ENCODE peak calls at places on chromosomes 1 and 21, in five cellular contexts. One of them, this sample, is unnamed.

GRCh38 chr21:38440746-38441145 is 57.5 kb downstream of the ERG start:
- DNase-seq in ovary: no peak
- DNase-seq in spleen: no peak
- DNase-seq in left lung: no peak
- DNase-seq in neuronal stem cell: peak
- DNase-seq in this sample: peak

GRCh38 chr1:230114245-230114651 is 47.2 kb downstream of the GALNT2 start:
- DNase-seq in ovary: no peak
- DNase-seq in spleen: no peak
- DNase-seq in left lung: no peak
- DNase-seq in neuronal stem cell: no peak
- DNase-seq in this sample: peak

GRCh38 chr1:115114308-115114707 is 25.0 kb upstream of the TSPAN2 start:
- DNase-seq in ovary: no peak
- DNase-seq in spleen: no peak
- DNase-seq in left lung: no peak
- DNase-seq in neuronal stem cell: no peak
- DNase-seq in this sample: no peak

GRCh38 chr1:223486366-223486765 is 93.2 kb downstream of the CCDC185 start:
- DNase-seq in ovary: no peak
- DNase-seq in spleen: no peak
- DNase-seq in left lung: no peak
- DNase-seq in neuronal stem cell: no peak
- DNase-seq in this sample: no peak

GRCh38 chr1:58031416-58031815 is 515.1 kb downstream of the OMA1 start:
- DNase-seq in ovary: no peak
- DNase-seq in spleen: no peak
- DNase-seq in left lung: no peak
- DNase-seq in neuronal stem cell: no peak
- DNase-seq in this sample: no peak

GRCh38 chr1:910881-911721 is 12.6 kb upstream of the SAMD11 start:
- DNase-seq in ovary: peak
- DNase-seq in spleen: peak
- DNase-seq in left lung: peak
- DNase-seq in neuronal stem cell: no peak
- DNase-seq in this sample: no peak

GRCh38 chr1:193019442-193020026 is 39.6 kb downstream of the UCHL5 start:
- DNase-seq in ovary: no peak
- DNase-seq in spleen: no peak
- DNase-seq in left lung: no peak
- DNase-seq in neuronal stem cell: peak
- DNase-seq in this sample: peak

GRCh38 chr1:30809514-30810263 is 52.1 kb upstream of the LAPTM5 start:
- DNase-seq in ovary: no peak
- DNase-seq in spleen: no peak
- DNase-seq in left lung: no peak
- DNase-seq in neuronal stem cell: no peak
- DNase-seq in this sample: peak

GRCh38 chr1:30259631-30260030 is 463.8 kb downstream of the MATN1 start:
- DNase-seq in ovary: no peak
- DNase-seq in spleen: no peak
- DNase-seq in left lung: no peak
- DNase-seq in neuronal stem cell: no peak
- DNase-seq in this sample: no peak

GRCh38 chr1:53135735-53136114 is 6.7 kb downstream of the SLC1A7 start:
- DNase-seq in ovary: no peak
- DNase-seq in spleen: peak
- DNase-seq in left lung: no peak
- DNase-seq in neuronal stem cell: no peak
- DNase-seq in this sample: peak

GRCh38 chr1:152577168-152577567 is 3.1 kb downstream of the LCE3D start:
- DNase-seq in ovary: no peak
- DNase-seq in spleen: no peak
- DNase-seq in left lung: no peak
- DNase-seq in neuronal stem cell: no peak
- DNase-seq in this sample: no peak

GRCh38 chr1:216749219-216749618 is 26.0 kb upstream of the ESRRG start:
- DNase-seq in ovary: no peak
- DNase-seq in spleen: no peak
- DNase-seq in left lung: no peak
- DNase-seq in neuronal stem cell: no peak
- DNase-seq in this sample: no peak

GRCh38 chr1:156114919-156115513 is 505 bp downstream of the LMNA start:
- DNase-seq in ovary: peak
- DNase-seq in spleen: no peak
- DNase-seq in left lung: peak
- DNase-seq in neuronal stem cell: no peak
- DNase-seq in this sample: no peak

GRCh38 chr1:3607703-3608065 is 3.6 kb downstream of the MEGF6 start:
- DNase-seq in ovary: no peak
- DNase-seq in spleen: no peak
- DNase-seq in left lung: no peak
- DNase-seq in neuronal stem cell: no peak
- DNase-seq in this sample: no peak

GRCh38 chr1:2232255-2232915 is 4.3 kb downstream of the SKI start:
- DNase-seq in ovary: no peak
- DNase-seq in spleen: peak
- DNase-seq in left lung: peak
- DNase-seq in neuronal stem cell: no peak
- DNase-seq in this sample: no peak

GRCh38 chr1:206106328-206107167 is 10.6 kb downstream of the AVPR1B start:
- DNase-seq in ovary: peak
- DNase-seq in spleen: peak
- DNase-seq in left lung: peak
- DNase-seq in neuronal stem cell: peak
- DNase-seq in this sample: peak

GRCh38 chr1:3521426-3521825 is 67.0 kb downstream of the ARHGEF16 start:
- DNase-seq in ovary: no peak
- DNase-seq in spleen: no peak
- DNase-seq in left lung: no peak
- DNase-seq in neuronal stem cell: no peak
- DNase-seq in this sample: no peak

GRCh38 chr1:204495078-204495753 is 611 bp upstream of the PIK3C2B start:
- DNase-seq in ovary: no peak
- DNase-seq in spleen: no peak
- DNase-seq in left lung: no peak
- DNase-seq in neuronal stem cell: no peak
- DNase-seq in this sample: no peak

GRCh38 chr1:237580726-237581125 is 310.0 kb downstream of the ZP4 start:
- DNase-seq in ovary: no peak
- DNase-seq in spleen: no peak
- DNase-seq in left lung: no peak
- DNase-seq in neuronal stem cell: no peak
- DNase-seq in this sample: no peak

GRCh38 chr1:119885903-119886783 is 10.2 kb downstream of the ADAM30 start:
- DNase-seq in ovary: peak
- DNase-seq in spleen: peak
- DNase-seq in left lung: peak
- DNase-seq in neuronal stem cell: no peak
- DNase-seq in this sample: peak

GRCh38 chr1:180178511-180179161 is 24.0 kb downstream of the QSOX1 start:
- DNase-seq in ovary: peak
- DNase-seq in spleen: peak
- DNase-seq in left lung: no peak
- DNase-seq in neuronal stem cell: no peak
- DNase-seq in this sample: peak

GRCh38 chr1:14926818-14927555 is 226.6 kb upstream of the TMEM51 start:
- DNase-seq in ovary: no peak
- DNase-seq in spleen: no peak
- DNase-seq in left lung: no peak
- DNase-seq in neuronal stem cell: no peak
- DNase-seq in this sample: no peak

GRCh38 chr21:41507521-41508414 is at the start of gene TMPRSS2:
- DNase-seq in ovary: no peak
- DNase-seq in spleen: no peak
- DNase-seq in left lung: peak
- DNase-seq in neuronal stem cell: peak
- DNase-seq in this sample: no peak

GRCh38 chr1:238999944-239000343 is 386.4 kb upstream of the CHRM3 start:
- DNase-seq in ovary: no peak
- DNase-seq in spleen: no peak
- DNase-seq in left lung: no peak
- DNase-seq in neuronal stem cell: no peak
- DNase-seq in this sample: no peak

GRCh38 chr1:2452583-2453315 is 23.3 kb upstream of the PLCH2 start:
- DNase-seq in ovary: no peak
- DNase-seq in spleen: no peak
- DNase-seq in left lung: no peak
- DNase-seq in neuronal stem cell: no peak
- DNase-seq in this sample: no peak

GRCh38 chr1:3799976-3800685 is 3.8 kb upstream of the LRRC47 start:
- DNase-seq in ovary: no peak
- DNase-seq in spleen: peak
- DNase-seq in left lung: no peak
- DNase-seq in neuronal stem cell: no peak
- DNase-seq in this sample: no peak

GRCh38 chr1:19312782-19313635 is 883 bp downstream of the SLC66A1 start:
- DNase-seq in ovary: no peak
- DNase-seq in spleen: no peak
- DNase-seq in left lung: no peak
- DNase-seq in neuronal stem cell: no peak
- DNase-seq in this sample: no peak

GRCh38 chr1:116255933-116256649 is 117.0 kb upstream of the ATP1A1 start:
- DNase-seq in ovary: no peak
- DNase-seq in spleen: no peak
- DNase-seq in left lung: no peak
- DNase-seq in neuronal stem cell: no peak
- DNase-seq in this sample: peak

GRCh38 chr21:35530726-35531125 is 481.6 kb upstream of the RUNX1 start:
- DNase-seq in ovary: no peak
- DNase-seq in spleen: no peak
- DNase-seq in left lung: no peak
- DNase-seq in neuronal stem cell: no peak
- DNase-seq in this sample: no peak

GRCh38 chr1:204150702-204151561 is 912 bp downstream of the ETNK2 start:
- DNase-seq in ovary: peak
- DNase-seq in spleen: no peak
- DNase-seq in left lung: no peak
- DNase-seq in neuronal stem cell: no peak
- DNase-seq in this sample: no peak

GRCh38 chr1:94327001-94327685 is 89.8 kb upstream of the ARHGAP29 start:
- DNase-seq in ovary: peak
- DNase-seq in spleen: no peak
- DNase-seq in left lung: peak
- DNase-seq in neuronal stem cell: peak
- DNase-seq in this sample: peak

GRCh38 chr1:169144941-169145626 is 38.6 kb downstream of the ATP1B1 start:
- DNase-seq in ovary: no peak
- DNase-seq in spleen: no peak
- DNase-seq in left lung: no peak
- DNase-seq in neuronal stem cell: no peak
- DNase-seq in this sample: no peak

GRCh38 chr1:159089184-159089791 is 12.7 kb upstream of the AIM2 start:
- DNase-seq in ovary: no peak
- DNase-seq in spleen: no peak
- DNase-seq in left lung: no peak
- DNase-seq in neuronal stem cell: no peak
- DNase-seq in this sample: no peak
- H3K4me3 ChIP-seq in ovary: no peak
- H3K4me3 ChIP-seq in spleen: no peak
- H3K4me3 ChIP-seq in left lung: no peak
- H3K4me3 ChIP-seq in neuronal stem cell: no peak
- H3K4me3 ChIP-seq in this sample: no peak

DNA sequence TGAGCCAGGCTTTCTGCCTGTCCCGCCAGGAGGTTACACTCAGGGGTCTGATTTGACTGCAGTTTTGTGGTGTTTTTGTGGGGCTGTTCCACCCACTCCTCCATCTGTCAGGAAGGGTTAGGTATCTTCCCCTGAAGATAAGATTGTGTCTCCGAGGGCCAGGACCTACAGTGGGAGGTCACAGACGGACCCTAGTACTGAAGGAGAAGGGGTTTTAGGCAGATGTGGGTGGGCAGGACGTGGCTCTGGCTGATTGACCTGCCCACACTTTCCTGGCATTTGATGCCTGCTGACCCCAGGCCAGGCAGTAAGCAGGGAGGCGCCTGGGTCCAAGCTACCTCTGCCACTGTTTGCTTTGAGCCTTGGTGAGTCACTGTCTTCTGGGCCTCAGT is 13.9 kb downstream of the RPS6KA1 start:
- DNase-seq in ovary: no peak
- DNase-seq in spleen: no peak
- DNase-seq in left lung: no peak
- DNase-seq in neuronal stem cell: no peak
- DNase-seq in this sample: no peak
- H3K4me3 ChIP-seq in ovary: no peak
- H3K4me3 ChIP-seq in spleen: peak
- H3K4me3 ChIP-seq in left lung: no peak
- H3K4me3 ChIP-seq in neuronal stem cell: no peak
- H3K4me3 ChIP-seq in this sample: no peak

DNA sequence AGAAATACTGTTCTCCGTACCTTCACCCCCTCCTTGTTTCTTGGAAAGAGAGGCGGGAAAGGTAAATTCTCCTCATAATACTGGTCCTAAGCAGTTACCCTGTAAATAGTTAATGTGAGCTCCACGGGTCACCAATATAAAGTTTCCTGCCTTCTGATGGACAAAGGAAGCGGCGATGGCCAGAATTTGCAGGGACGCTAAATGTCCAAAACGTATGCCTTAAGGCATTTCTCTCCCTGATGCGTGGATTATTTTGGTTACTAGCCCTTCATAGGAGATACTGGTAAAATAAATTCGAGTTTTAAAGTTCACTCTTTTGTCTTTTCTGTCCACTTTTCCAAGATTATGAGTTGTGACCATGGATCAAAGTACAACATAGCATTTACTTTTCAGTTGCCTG is 913 bp upstream of the PTGS2 start:
- DNase-seq in ovary: no peak
- DNase-seq in spleen: no peak
- DNase-seq in left lung: no peak
- DNase-seq in neuronal stem cell: no peak
- DNase-seq in this sample: no peak
- H3K4me3 ChIP-seq in ovary: peak
- H3K4me3 ChIP-seq in spleen: peak
- H3K4me3 ChIP-seq in left lung: peak
- H3K4me3 ChIP-seq in neuronal stem cell: no peak
- H3K4me3 ChIP-seq in this sample: peak

GRCh38 chr1:99647460-99647859 is 1.5 kb downstream of the PALMD start:
- DNase-seq in ovary: no peak
- DNase-seq in spleen: no peak
- DNase-seq in left lung: no peak
- DNase-seq in neuronal stem cell: no peak
- DNase-seq in this sample: no peak
- H3K4me3 ChIP-seq in ovary: peak
- H3K4me3 ChIP-seq in spleen: no peak
- H3K4me3 ChIP-seq in left lung: peak
- H3K4me3 ChIP-seq in neuronal stem cell: no peak
- H3K4me3 ChIP-seq in this sample: no peak

This sample was measured in brain microvascular endothelial cell.